ENCODE peak calls at places on chromosomes 16 and 17, in five cellular contexts. One of them, this sample, is unnamed.

GRCh38 chr16:27532088-27532810 is 17.5 kb downstream of the GTF3C1 start:
- DNase-seq in CD4-positive, alpha-beta T cell: no peak
- DNase-seq in body of pancreas: no peak
- DNase-seq in astrocyte of the cerebellum: no peak
- DNase-seq in GM12865: peak
- DNase-seq in this sample: no peak

GRCh38 chr17:43399839-43400328 is 1.1 kb downstream of the ARL4D start:
- DNase-seq in body of pancreas: no peak
- DNase-seq in astrocyte of the cerebellum: no peak
- DNase-seq in CD4-positive, alpha-beta T cell: no peak
- DNase-seq in GM12865: no peak
- DNase-seq in this sample: no peak

GRCh38 chr16:50401355-50401754 is 32.6 kb upstream of the BRD7 start:
- DNase-seq in astrocyte of the cerebellum: no peak
- DNase-seq in body of pancreas: no peak
- DNase-seq in CD4-positive, alpha-beta T cell: no peak
- DNase-seq in GM12865: no peak
- DNase-seq in this sample: no peak

GRCh38 chr16:58027341-58028167 is 2.0 kb downstream of the MMP15 start:
- DNase-seq in CD4-positive, alpha-beta T cell: no peak
- DNase-seq in astrocyte of the cerebellum: no peak
- DNase-seq in body of pancreas: peak
- DNase-seq in GM12865: no peak
- DNase-seq in this sample: peak

GRCh38 chr17:57574040-57574513 is 171.0 kb downstream of the CCDC182 start:
- DNase-seq in body of pancreas: peak
- DNase-seq in astrocyte of the cerebellum: no peak
- DNase-seq in GM12865: no peak
- DNase-seq in CD4-positive, alpha-beta T cell: no peak
- DNase-seq in this sample: no peak

GRCh38 chr16:75099075-75099667 is 17.4 kb downstream of the LDHD start:
- DNase-seq in body of pancreas: no peak
- DNase-seq in CD4-positive, alpha-beta T cell: no peak
- DNase-seq in astrocyte of the cerebellum: no peak
- DNase-seq in GM12865: no peak
- DNase-seq in this sample: no peak

GRCh38 chr17:33904438-33904837 is 350.6 kb upstream of the CCL2 start:
- DNase-seq in astrocyte of the cerebellum: no peak
- DNase-seq in body of pancreas: no peak
- DNase-seq in GM12865: no peak
- DNase-seq in CD4-positive, alpha-beta T cell: no peak
- DNase-seq in this sample: no peak

GRCh38 chr16:66262253-66263167 is 104.0 kb upstream of the CDH5 start:
- DNase-seq in astrocyte of the cerebellum: no peak
- DNase-seq in GM12865: no peak
- DNase-seq in body of pancreas: no peak
- DNase-seq in CD4-positive, alpha-beta T cell: no peak
- DNase-seq in this sample: no peak

GRCh38 chr17:8080799-8081219 is 6.7 kb downstream of the ALOX12B start:
- DNase-seq in astrocyte of the cerebellum: no peak
- DNase-seq in GM12865: no peak
- DNase-seq in body of pancreas: no peak
- DNase-seq in CD4-positive, alpha-beta T cell: no peak
- DNase-seq in this sample: no peak

GRCh38 chr17:61462734-61463067 is 10.5 kb downstream of the TBX4 start:
- DNase-seq in GM12865: no peak
- DNase-seq in body of pancreas: no peak
- DNase-seq in astrocyte of the cerebellum: no peak
- DNase-seq in CD4-positive, alpha-beta T cell: no peak
- DNase-seq in this sample: no peak

GRCh38 chr16:71927383-71927782 is 32.1 kb downstream of the IST1 start:
- DNase-seq in body of pancreas: peak
- DNase-seq in astrocyte of the cerebellum: peak
- DNase-seq in CD4-positive, alpha-beta T cell: no peak
- DNase-seq in GM12865: no peak
- DNase-seq in this sample: peak

GRCh38 chr16:85659805-85660511 is 28.8 kb downstream of the GINS2 start:
- DNase-seq in CD4-positive, alpha-beta T cell: peak
- DNase-seq in GM12865: peak
- DNase-seq in astrocyte of the cerebellum: peak
- DNase-seq in body of pancreas: peak
- DNase-seq in this sample: peak

GRCh38 chr17:66340720-66341119 is 38.3 kb downstream of the PRKCA start:
- DNase-seq in astrocyte of the cerebellum: peak
- DNase-seq in GM12865: no peak
- DNase-seq in body of pancreas: peak
- DNase-seq in CD4-positive, alpha-beta T cell: no peak
- DNase-seq in this sample: no peak

GRCh38 chr17:45739786-45740185 is 44.3 kb upstream of the CRHR1 start:
- DNase-seq in astrocyte of the cerebellum: no peak
- DNase-seq in CD4-positive, alpha-beta T cell: no peak
- DNase-seq in GM12865: no peak
- DNase-seq in body of pancreas: no peak
- DNase-seq in this sample: peak

GRCh38 chr16:5062790-5063765 is 2.7 kb downstream of the C16orf89 start:
- DNase-seq in astrocyte of the cerebellum: no peak
- DNase-seq in GM12865: peak
- DNase-seq in body of pancreas: no peak
- DNase-seq in CD4-positive, alpha-beta T cell: no peak
- DNase-seq in this sample: no peak

GRCh38 chr16:73032548-73033270 is 15.2 kb downstream of the ZFHX3 start:
- DNase-seq in body of pancreas: no peak
- DNase-seq in astrocyte of the cerebellum: no peak
- DNase-seq in GM12865: peak
- DNase-seq in CD4-positive, alpha-beta T cell: no peak
- DNase-seq in this sample: no peak

GRCh38 chr16:85275533-85276249 is 163.4 kb upstream of the CIBAR2 start:
- DNase-seq in body of pancreas: peak
- DNase-seq in astrocyte of the cerebellum: peak
- DNase-seq in CD4-positive, alpha-beta T cell: peak
- DNase-seq in GM12865: peak
- DNase-seq in this sample: peak

GRCh38 chr16:9125658-9126492 is 34.4 kb downstream of the HAPSTR1 start:
- DNase-seq in astrocyte of the cerebellum: no peak
- DNase-seq in CD4-positive, alpha-beta T cell: no peak
- DNase-seq in GM12865: no peak
- DNase-seq in body of pancreas: no peak
- DNase-seq in this sample: no peak

GRCh38 chr17:59753522-59754467 is 46.3 kb downstream of the VMP1 start:
- DNase-seq in astrocyte of the cerebellum: peak
- DNase-seq in body of pancreas: no peak
- DNase-seq in CD4-positive, alpha-beta T cell: no peak
- DNase-seq in GM12865: peak
- DNase-seq in this sample: peak

GRCh38 chr16:58197314-58198012 is 443 bp downstream of the CSNK2A2 start:
- DNase-seq in astrocyte of the cerebellum: no peak
- DNase-seq in CD4-positive, alpha-beta T cell: no peak
- DNase-seq in body of pancreas: no peak
- DNase-seq in GM12865: peak
- DNase-seq in this sample: peak

GRCh38 chr17:74930535-74931036 is 5.1 kb upstream of the OTOP3 start:
- DNase-seq in astrocyte of the cerebellum: no peak
- DNase-seq in body of pancreas: no peak
- DNase-seq in GM12865: no peak
- DNase-seq in CD4-positive, alpha-beta T cell: no peak
- DNase-seq in this sample: no peak

GRCh38 chr16:76661691-76662090 is 384.5 kb downstream of the CNTNAP4 start:
- DNase-seq in body of pancreas: no peak
- DNase-seq in astrocyte of the cerebellum: no peak
- DNase-seq in GM12865: no peak
- DNase-seq in CD4-positive, alpha-beta T cell: no peak
- DNase-seq in this sample: no peak

GRCh38 chr17:56121661-56122060 is 31.6 kb upstream of the ANKFN1 start:
- DNase-seq in astrocyte of the cerebellum: no peak
- DNase-seq in body of pancreas: no peak
- DNase-seq in GM12865: no peak
- DNase-seq in CD4-positive, alpha-beta T cell: no peak
- DNase-seq in this sample: no peak

GRCh38 chr17:75267403-75268232 is 3.4 kb downstream of the MIF4GD start:
- DNase-seq in GM12865: peak
- DNase-seq in body of pancreas: no peak
- DNase-seq in CD4-positive, alpha-beta T cell: no peak
- DNase-seq in astrocyte of the cerebellum: no peak
- DNase-seq in this sample: peak

GRCh38 chr17:50148226-50149098 is 2.0 kb downstream of the PPP1R9B start:
- DNase-seq in GM12865: peak
- DNase-seq in astrocyte of the cerebellum: no peak
- DNase-seq in body of pancreas: peak
- DNase-seq in CD4-positive, alpha-beta T cell: peak
- DNase-seq in this sample: peak
- TF ChIP-seq CTCF in GM12865: no peak
- TF ChIP-seq CTCF in astrocyte of the cerebellum: peak
- TF ChIP-seq CTCF in body of pancreas: no peak
- TF ChIP-seq CTCF in CD4-positive, alpha-beta T cell: no peak
- TF ChIP-seq CTCF in this sample: no peak

GRCh38 chr17:17681744-17682292 is 560 bp downstream of the RAI1 start:
- DNase-seq in body of pancreas: peak
- DNase-seq in GM12865: peak
- DNase-seq in CD4-positive, alpha-beta T cell: peak
- DNase-seq in astrocyte of the cerebellum: no peak
- DNase-seq in this sample: no peak

GRCh38 chr17:17680477-17681186 is 626 bp upstream of the RAI1 start:
- DNase-seq in CD4-positive, alpha-beta T cell: no peak
- DNase-seq in astrocyte of the cerebellum: no peak
- DNase-seq in GM12865: no peak
- DNase-seq in body of pancreas: no peak
- DNase-seq in this sample: no peak

GRCh38 chr17:17679748-17680147 is 1.5 kb upstream of the RAI1 start:
- DNase-seq in CD4-positive, alpha-beta T cell: no peak
- DNase-seq in body of pancreas: no peak
- DNase-seq in GM12865: no peak
- DNase-seq in astrocyte of the cerebellum: no peak
- DNase-seq in this sample: no peak

GRCh38 chr17:17682293-17682736 is 1.1 kb downstream of the RAI1 start:
- DNase-seq in astrocyte of the cerebellum: no peak
- DNase-seq in body of pancreas: peak
- DNase-seq in CD4-positive, alpha-beta T cell: peak
- DNase-seq in GM12865: peak
- DNase-seq in this sample: no peak

DNA sequence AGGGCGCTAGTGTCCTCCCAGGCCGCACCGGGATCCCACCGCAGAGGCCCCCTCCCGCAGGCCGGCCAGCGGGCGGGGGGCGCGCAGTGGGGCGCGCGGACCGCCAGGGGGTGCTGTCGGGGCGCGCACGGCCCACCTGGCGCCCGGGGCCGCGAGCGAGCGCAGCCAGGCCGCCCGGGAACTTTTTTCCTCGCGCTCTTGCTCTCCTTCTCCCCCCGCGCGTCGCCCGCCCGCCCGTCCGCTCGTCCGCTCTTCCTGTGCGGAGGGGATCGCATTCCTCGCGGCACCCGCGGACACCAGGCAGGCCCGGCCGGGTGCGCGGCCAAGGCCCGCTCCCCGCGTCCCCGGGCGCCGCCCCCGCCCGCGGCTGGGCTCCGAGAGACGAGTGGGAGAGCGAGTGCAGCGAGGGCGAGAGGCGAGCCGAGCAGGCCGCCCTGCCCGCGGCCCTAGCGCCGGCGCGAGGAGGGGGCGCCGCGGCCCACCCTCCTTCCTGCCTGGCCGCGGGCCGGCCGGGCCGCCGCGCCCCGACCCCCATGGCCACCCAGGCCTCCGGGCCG is at the start of gene RAI1:
- DNase-seq in CD4-positive, alpha-beta T cell: peak
- DNase-seq in body of pancreas: peak
- DNase-seq in GM12865: peak
- DNase-seq in astrocyte of the cerebellum: no peak
- DNase-seq in this sample: peak
- TF ChIP-seq CTCF in CD4-positive, alpha-beta T cell: peak
- TF ChIP-seq CTCF in body of pancreas: peak
- TF ChIP-seq CTCF in GM12865: peak
- TF ChIP-seq CTCF in astrocyte of the cerebellum: peak
- TF ChIP-seq CTCF in this sample: peak

DNA sequence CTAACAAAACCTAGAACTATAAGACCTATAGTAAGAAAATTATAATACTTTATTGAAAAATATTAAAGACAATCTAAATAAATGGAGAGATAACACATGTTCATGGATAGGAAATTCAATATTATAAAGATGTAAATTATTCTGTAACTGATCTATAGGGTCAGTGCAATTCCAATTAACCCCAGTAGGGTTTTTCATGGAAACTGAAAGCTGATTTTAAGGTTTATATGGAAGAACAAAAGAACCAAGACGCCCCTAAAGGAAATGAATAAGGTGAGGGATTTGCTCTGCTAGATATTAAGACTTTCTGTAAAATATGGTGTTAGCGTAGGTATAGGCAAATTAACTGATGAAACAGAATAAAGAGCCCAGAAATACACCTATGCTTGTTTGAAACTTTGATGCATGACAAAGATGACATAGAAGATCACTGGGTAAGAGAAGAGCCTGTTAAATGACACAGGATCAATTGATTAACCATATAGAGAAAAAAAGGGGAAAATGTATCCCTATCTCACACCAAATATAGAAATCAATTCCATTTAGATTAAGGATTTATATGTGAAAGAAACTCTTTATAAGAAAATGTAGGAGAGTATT is 3.0 kb downstream of the ICAM2 start:
- DNase-seq in astrocyte of the cerebellum: no peak
- DNase-seq in body of pancreas: no peak
- DNase-seq in GM12865: no peak
- DNase-seq in CD4-positive, alpha-beta T cell: no peak
- DNase-seq in this sample: no peak
- TF ChIP-seq CTCF in astrocyte of the cerebellum: peak
- TF ChIP-seq CTCF in body of pancreas: no peak
- TF ChIP-seq CTCF in GM12865: peak
- TF ChIP-seq CTCF in CD4-positive, alpha-beta T cell: peak
- TF ChIP-seq CTCF in this sample: peak

GRCh38 chr17:79566251-79566955 is 44.4 kb downstream of the RBFOX3 start:
- DNase-seq in astrocyte of the cerebellum: no peak
- DNase-seq in CD4-positive, alpha-beta T cell: no peak
- DNase-seq in GM12865: no peak
- DNase-seq in body of pancreas: no peak
- DNase-seq in this sample: no peak

GRCh38 chr17:79565606-79566250 is 45.1 kb downstream of the RBFOX3 start:
- DNase-seq in body of pancreas: no peak
- DNase-seq in astrocyte of the cerebellum: no peak
- DNase-seq in CD4-positive, alpha-beta T cell: no peak
- DNase-seq in GM12865: no peak
- DNase-seq in this sample: no peak

GRCh38 chr17:79572136-79572915 is 38.5 kb downstream of the RBFOX3 start:
- DNase-seq in CD4-positive, alpha-beta T cell: no peak
- DNase-seq in astrocyte of the cerebellum: no peak
- DNase-seq in GM12865: no peak
- DNase-seq in body of pancreas: no peak
- DNase-seq in this sample: no peak

GRCh38 chr17:79570653-79571052 is 40.2 kb downstream of the RBFOX3 start:
- DNase-seq in astrocyte of the cerebellum: no peak
- DNase-seq in body of pancreas: no peak
- DNase-seq in CD4-positive, alpha-beta T cell: no peak
- DNase-seq in GM12865: no peak
- DNase-seq in this sample: no peak

DNA sequence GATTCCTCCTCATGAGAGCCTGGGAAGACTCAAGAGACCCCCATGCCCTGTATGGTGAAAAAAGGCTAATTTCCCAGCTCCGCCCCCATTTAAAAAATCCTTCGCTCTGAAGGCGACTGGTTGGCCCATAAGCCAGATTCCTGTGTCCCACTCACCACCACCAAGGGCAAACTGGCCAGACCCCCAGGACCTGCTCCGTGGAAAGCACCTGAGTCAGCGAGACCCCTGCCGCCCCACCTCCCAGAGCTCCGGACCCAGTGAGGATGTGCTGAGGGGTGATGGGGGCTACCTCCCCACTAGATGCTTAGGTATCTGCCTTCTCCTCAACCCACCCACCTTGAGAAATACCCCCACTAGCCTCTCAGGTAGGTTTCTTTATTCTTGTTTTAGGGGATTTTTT is 42.2 kb downstream of the RBFOX3 start:
- DNase-seq in GM12865: no peak
- DNase-seq in astrocyte of the cerebellum: no peak
- DNase-seq in body of pancreas: no peak
- DNase-seq in CD4-positive, alpha-beta T cell: no peak
- DNase-seq in this sample: no peak
- TF ChIP-seq CTCF in GM12865: no peak
- TF ChIP-seq CTCF in astrocyte of the cerebellum: no peak
- TF ChIP-seq CTCF in body of pancreas: no peak
- TF ChIP-seq CTCF in CD4-positive, alpha-beta T cell: no peak
- TF ChIP-seq CTCF in this sample: no peak